ENCODE peak calls at places on chromosomes 1 and 21, in four cellular contexts. K, T, I and J are unnamed samples.

GRCh38 chr21:43021756-43022600 is 47.6 kb downstream of the PKNOX1 start:
- DNase-seq in K (no peak), T (no peak), I (no peak), J (no peak)

GRCh38 chr1:46409063-46409372 is 14.9 kb downstream of the FAAH start:
- DNase-seq in K (no peak), T (no peak), I (no peak), J (no peak)

GRCh38 chr1:119859647-119860046 is 36.7 kb downstream of the ADAM30 start:
- DNase-seq in T (no peak), K (no peak), I (no peak), J (no peak)

GRCh38 chr1:175792126-175792525 is 48.7 kb upstream of the TNR start:
- DNase-seq in K (no peak), T (no peak), I (no peak), J (no peak)

GRCh38 chr1:198750081-198750480 is 111.2 kb downstream of the PTPRC start:
- DNase-seq in K (no peak), T (no peak), I (no peak), J (no peak)

GRCh38 chr1:231162300-231162969 is 577 bp downstream of the TRIM67 start:
- DNase-seq in K (peak; percentile 66), T (peak; percentile 34), I (no peak), J (peak; percentile 55)

GRCh38 chr1:20481158-20481617 is 4.8 kb downstream of the CAMK2N1 start:
- DNase-seq in T (no peak), K (no peak), I (no peak), J (no peak)

GRCh38 chr1:115927971-115928370 is 48.3 kb upstream of the SLC22A15 start:
- DNase-seq in I (no peak), K (no peak), T (no peak), J (no peak)

GRCh38 chr1:155022136-155022926 is 11.2 kb downstream of the DCST2 start:
- DNase-seq in I (no peak), K (no peak), T (no peak), J (no peak)

GRCh38 chr1:245380790-245381535 is 226.2 kb downstream of the KIF26B start:
- DNase-seq in I (no peak), K (no peak), T (no peak), J (no peak)

GRCh38 chr1:243549108-243549507 is 293.3 kb downstream of the SDCCAG8 start:
- DNase-seq in K (no peak), T (no peak), I (no peak), J (no peak)

GRCh38 chr1:71650126-71650525 is 569.3 kb upstream of the ZRANB2 start:
- DNase-seq in K (no peak), I (no peak), T (no peak), J (no peak)

GRCh38 chr21:34582506-34583150 is 32.3 kb downstream of the RCAN1 start:
- DNase-seq in K (no peak), I (peak; percentile 40), T (no peak), J (no peak)

GRCh38 chr1:59146651-59147358 is 150.1 kb upstream of the FGGY start:
- DNase-seq in T (peak; percentile 52), I (peak; percentile 66), K (peak; percentile 83), J (peak; percentile 54)

GRCh38 chr1:194419721-194420120 is 1233.3 kb upstream of the B3GALT2 start:
- DNase-seq in I (no peak), K (no peak), T (no peak), J (no peak)

GRCh38 chr1:119008483-119009299 is 20.5 kb upstream of the TBX15 start:
- DNase-seq in T (no peak), I (no peak), K (no peak), J (no peak)

GRCh38 chr1:232697191-232697590 is 67.3 kb upstream of the SIPA1L2 start:
- DNase-seq in T (no peak), I (no peak), K (no peak), J (no peak)

GRCh38 chr1:202248861-202249260 is 55.3 kb downstream of the LGR6 start:
- DNase-seq in I (no peak), K (no peak), T (no peak), J (peak; percentile 10)

GRCh38 chr1:195238313-195238712 is 1369.9 kb downstream of the KCNT2 start:
- DNase-seq in K (peak; percentile 46), T (no peak), I (no peak), J (no peak)

GRCh38 chr1:41776896-41777431 is 141.8 kb downstream of the HIVEP3 start:
- DNase-seq in T (peak; percentile 86), I (no peak), K (no peak), J (peak; percentile 67)

GRCh38 chr1:41775961-41776585 is 142.6 kb downstream of the HIVEP3 start:
- DNase-seq in K (no peak), T (no peak), I (no peak), J (no peak)

GRCh38 chr1:41780916-41781315 is 137.8 kb downstream of the HIVEP3 start:
- DNase-seq in T (no peak), K (no peak), I (no peak), J (no peak)

GRCh38 chr1:41780322-41780721 is 138.4 kb downstream of the HIVEP3 start:
- DNase-seq in K (no peak), I (no peak), T (no peak), J (no peak)

DNA sequence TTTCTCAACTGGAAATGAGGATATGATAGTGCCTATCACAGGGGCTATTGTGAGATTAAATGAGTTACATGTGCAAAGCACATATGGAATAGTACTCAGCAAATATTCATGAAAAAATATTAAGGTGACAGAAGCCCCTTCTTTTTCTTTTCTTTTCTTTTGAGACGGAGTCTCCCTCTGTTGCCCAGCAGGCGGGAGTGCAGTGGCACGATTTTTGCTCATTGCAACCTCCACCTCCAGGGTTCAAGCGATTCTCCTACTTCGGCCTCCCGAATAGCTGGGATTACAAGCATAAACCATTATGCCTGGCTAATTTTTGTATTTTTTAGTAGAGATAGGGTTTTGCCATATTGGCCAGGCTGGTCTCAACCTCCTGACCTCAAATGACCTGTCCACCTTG is 139.4 kb downstream of the HIVEP3 start:
- DNase-seq in I (no peak), T (no peak), K (no peak), J (no peak)
- TF ChIP-seq CTCF in I (peak; percentile 24), T (no peak), K (no peak), J (no peak)

GRCh38 chr1:8219530-8219929 is 98.4 kb upstream of the SLC45A1 start:
- DNase-seq in T (no peak), I (no peak), K (no peak), J (no peak)

GRCh38 chr1:8226747-8227146 is 91.2 kb upstream of the SLC45A1 start:
- DNase-seq in T (no peak), I (no peak), K (no peak), J (no peak)

GRCh38 chr1:8223531-8223930 is 94.4 kb upstream of the SLC45A1 start:
- DNase-seq in I (no peak), K (no peak), T (no peak), J (no peak)

GRCh38 chr1:8218351-8219092 is 99.4 kb upstream of the SLC45A1 start:
- DNase-seq in I (no peak), K (no peak), T (no peak), J (no peak)

DNA sequence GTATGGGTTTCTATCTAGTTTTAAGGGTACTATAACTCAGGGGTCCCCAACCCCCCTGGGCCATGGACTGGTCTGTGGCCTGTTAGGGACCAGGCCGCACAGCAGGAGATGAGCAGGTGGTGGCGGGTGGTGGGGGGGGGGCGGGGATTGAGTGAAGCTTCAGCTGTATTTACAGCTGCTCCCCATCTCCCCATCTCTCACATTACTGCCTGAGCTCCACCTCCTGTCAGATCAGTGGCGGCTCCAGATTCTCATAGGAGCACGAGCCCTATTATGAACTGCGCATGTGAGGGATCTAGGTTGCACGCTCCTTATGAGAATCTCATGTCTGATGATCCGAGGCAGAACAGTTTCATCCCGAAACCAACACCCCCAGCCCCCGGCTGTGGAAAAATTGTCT is 95.1 kb upstream of the SLC45A1 start:
- DNase-seq in K (no peak), I (no peak), T (no peak), J (no peak)
- H3K27ac ChIP-seq in K (no peak overlapping the region), I (no peak overlapping the region), T (no peak overlapping the region), J (no peak overlapping the region)

DNA sequence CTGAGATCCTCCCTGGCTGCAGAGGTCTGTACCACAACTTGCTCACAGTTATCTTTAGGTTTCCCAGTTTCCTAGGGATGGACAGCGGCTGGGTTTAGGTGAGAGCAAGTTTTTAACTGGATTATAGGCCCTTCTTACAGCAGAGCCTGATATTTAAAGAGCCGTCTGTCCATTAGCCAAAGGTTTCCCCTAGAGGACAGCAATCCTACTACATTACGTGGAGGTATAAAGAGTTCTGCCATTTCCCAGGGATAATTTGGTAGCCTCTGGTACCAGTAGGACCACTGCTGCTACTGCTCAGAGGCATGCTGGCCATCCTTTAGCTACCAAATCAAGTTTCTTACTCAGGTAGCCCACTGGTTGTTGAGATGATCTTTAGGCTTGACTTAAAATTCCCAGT is 21.9 kb upstream of the FCGR2A start:
- DNase-seq in I (no peak), T (no peak), K (no peak), J (no peak)
- TF ChIP-seq CTCF in I (no peak), T (no peak), K (no peak), J (no peak)

GRCh38 chr1:209364716-209365115 is 218.8 kb upstream of the CAMK1G start:
- DNase-seq in K (no peak), T (no peak), I (no peak), J (no peak)

GRCh38 chr1:209368864-209369598 is 214.5 kb upstream of the CAMK1G start:
- DNase-seq in K (peak; percentile 42), T (no peak), I (peak; percentile 29), J (no peak)

GRCh38 chr1:209367031-209367813 is 216.3 kb upstream of the CAMK1G start:
- DNase-seq in T (no peak), I (no peak), K (no peak), J (no peak)

GRCh38 chr1:209363112-209363511 is 220.4 kb upstream of the CAMK1G start:
- DNase-seq in I (no peak), T (no peak), K (no peak), J (no peak)
- H3K27ac ChIP-seq in I (no peak overlapping the region), T (no peak overlapping the region), K (no peak overlapping the region), J (no peak overlapping the region)

DNA sequence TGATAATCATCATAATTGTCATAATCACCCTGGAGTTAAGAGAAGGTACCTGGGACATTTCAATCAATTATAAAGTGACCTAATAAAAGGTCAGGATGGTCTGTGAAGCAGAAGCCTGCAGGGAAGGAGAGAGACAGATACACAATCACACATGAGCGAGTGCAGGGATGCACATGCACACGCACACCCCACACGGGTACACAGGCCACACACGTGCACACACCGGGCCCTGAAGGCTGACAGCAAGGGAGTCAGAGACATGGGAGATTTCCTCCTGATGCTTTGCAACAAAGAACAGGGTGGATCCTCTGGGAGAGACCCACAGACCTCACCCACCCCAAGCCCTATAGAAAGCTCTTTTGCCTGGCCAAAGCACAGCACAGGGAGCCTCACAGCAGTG is 82.3 kb upstream of the ZC3H12A start:
- DNase-seq in T (no peak), K (no peak), I (no peak), J (no peak)
- TF ChIP-seq CTCF in T (no peak), K (no peak), I (no peak), J (no peak)

GRCh38 chr21:45979141-45979631 is 2.4 kb upstream of the COL6A1 start:
- DNase-seq in I (peak; percentile 25), K (peak; percentile 63), T (no peak), J (peak; percentile 42)

GRCh38 chr21:45979651-45980050 is 1.9 kb upstream of the COL6A1 start:
- DNase-seq in K (no peak), T (no peak), I (peak; percentile 15), J (peak; percentile 19)

GRCh38 chr21:45980697-45981096 is 873 bp upstream of the COL6A1 start:
- DNase-seq in K (no peak), T (no peak), I (no peak), J (no peak)

GRCh38 chr21:45981154-45981606 is 390 bp upstream of the COL6A1 start:
- DNase-seq in T (peak; percentile 64), I (peak; percentile 84), K (peak; percentile 89), J (peak; percentile 70)

GRCh38 chr21:45980271-45980670 is 1.3 kb upstream of the COL6A1 start:
- DNase-seq in I (no peak), K (no peak), T (no peak), J (no peak)
- H3K27ac ChIP-seq in I (peak overlapping the region; percentile 71), K (peak overlapping the region; percentile 4), T (no peak overlapping the region), J (no peak overlapping the region)